ENCODE peak calls at places on chromosomes 3 and 15, in six cellular contexts. W is IMR-90, X is mesendoderm, P is neuronal stem cell, S is mesenchymal stem cell, R is H1. A is an unnamed sample.

GRCh38 chr3:127211118-127212060 is 18.5 kb downstream of the PRR23E start:
- DNase-seq in P (no peak), S (no peak), W (no peak), X (no peak), R (no peak), A (no peak)

GRCh38 chr3:123060054-123060453 is 6.8 kb upstream of the PDIA5 start:
- DNase-seq in X (no peak), P (no peak), S (no peak), R (no peak), W (no peak), A (no peak)

GRCh38 chr3:69605849-69606248 is 133.4 kb upstream of the MITF start:
- DNase-seq in S (no peak), X (no peak), W (no peak), P (no peak), R (no peak), A (no peak)

GRCh38 chr3:188518416-188518815 is 364.5 kb downstream of the LPP start:
- DNase-seq in S (no peak), P (peak; percentile 5), X (no peak), W (no peak), R (no peak), A (no peak)

GRCh38 chr3:11238057-11238456 is 34.1 kb upstream of the ATG7 start:
- DNase-seq in X (no peak), W (peak; percentile 95), P (no peak), S (peak; percentile 87), R (no peak), A (no peak)

GRCh38 chr15:45431502-45431901 is 53.2 kb upstream of the GATM start:
- DNase-seq in W (no peak), R (no peak), X (peak; percentile 37), S (no peak), P (no peak), A (no peak)

GRCh38 chr3:43096761-43097160 is 9.1 kb downstream of the POMGNT2 start:
- DNase-seq in W (no peak), R (no peak), P (no peak), X (no peak), S (no peak), A (no peak)

GRCh38 chr3:165837058-165837525 is at the start of gene BCHE:
- DNase-seq in S (peak; percentile 76), R (no peak), W (peak; percentile 30), X (peak; percentile 61), P (peak; percentile 30), A (peak; percentile 36)

GRCh38 chr3:114632757-114633424 is 339.1 kb downstream of the TIGIT start:
- DNase-seq in P (no peak), W (no peak), S (no peak), X (no peak), R (no peak), A (no peak)

GRCh38 chr15:81296673-81297072 is 27.3 kb downstream of the STARD5 start:
- DNase-seq in R (no peak), P (no peak), S (peak; percentile 4), X (peak; percentile 54), W (no peak), A (no peak)

GRCh38 chr3:114285648-114286230 is 8.1 kb upstream of the TIGIT start:
- DNase-seq in P (no peak), R (no peak), S (no peak), W (no peak), X (no peak), A (no peak)

GRCh38 chr3:17032407-17033034 is 147.8 kb downstream of the PLCL2 start:
- DNase-seq in R (no peak), X (peak; percentile 61), S (peak; percentile 39), W (peak; percentile 36), P (no peak), A (no peak)

GRCh38 chr3:39810647-39811161 is 1.3 kb downstream of the MYRIP start:
- DNase-seq in S (no peak), P (no peak), X (peak; percentile 39), R (no peak), W (no peak), A (peak; percentile 32)

GRCh38 chr15:89829161-89829560 is 14.5 kb upstream of the ANPEP start:
- DNase-seq in S (no peak), P (no peak), W (no peak), X (no peak), R (no peak), A (no peak)

GRCh38 chr15:86572368-86572841 is 492.7 kb downstream of the AGBL1 start:
- DNase-seq in P (no peak), X (no peak), W (no peak), S (no peak), R (no peak), A (peak; percentile 48)

GRCh38 chr3:129116482-129116946 is 5.1 kb downstream of the RAB43 start:
- DNase-seq in X (peak; percentile 63), R (no peak), P (no peak), S (peak; percentile 19), W (no peak), A (no peak)

GRCh38 chr3:33440578-33441321 is 545 bp upstream of the UBP1 start:
- DNase-seq in S (peak; percentile 100), P (peak; percentile 100), X (peak; percentile 100), R (peak; percentile 95), W (peak; percentile 100), A (peak; percentile 100)

GRCh38 chr15:74340139-74340538 is 27.3 kb downstream of the CYP11A1 start:
- DNase-seq in S (no peak), R (no peak), W (no peak), X (peak; percentile 60), P (no peak), A (no peak)

GRCh38 chr15:89828324-89829145 is 13.9 kb upstream of the ANPEP start:
- DNase-seq in W (peak; percentile 71), X (peak; percentile 56), S (peak; percentile 69), P (no peak), R (no peak), A (no peak)

GRCh38 chr3:147930417-147930816 is 521.3 kb downstream of the ZIC1 start:
- DNase-seq in P (peak; percentile 51), R (no peak), X (no peak), S (peak; percentile 13), W (peak; percentile 59), A (no peak)

GRCh38 chr15:36878745-36879262 is 221.5 kb downstream of the MEIS2 start:
- DNase-seq in X (no peak), S (no peak), R (no peak), P (peak; percentile 5), W (no peak), A (no peak)

GRCh38 chr3:3059637-3060036 is 50.5 kb downstream of the IL5RA start:
- DNase-seq in S (no peak), P (no peak), R (no peak), W (no peak), X (no peak), A (no peak)

GRCh38 chr3:123276346-123276745 is 74.6 kb downstream of the SEC22A start:
- DNase-seq in S (no peak), R (no peak), P (no peak), X (no peak), W (no peak), A (no peak)

GRCh38 chr3:37973250-37974054 is 17.1 kb upstream of the VILL start:
- DNase-seq in S (no peak), W (peak; percentile 13), R (no peak), P (no peak), X (peak; percentile 45), A (no peak)

GRCh38 chr15:68469162-68470048 is 37.4 kb upstream of the ITGA11 start:
- DNase-seq in P (no peak), S (no peak), W (no peak), R (no peak), X (no peak), A (no peak)

GRCh38 chr3:133455281-133455680 is 55.4 kb downstream of the BFSP2 start:
- DNase-seq in S (no peak), W (no peak), R (no peak), P (no peak), X (no peak), A (no peak)
- H3K18ac ChIP-seq in S (no peak overlapping the region), W (no peak overlapping the region), R (no peak overlapping the region), P (no peak overlapping the region), X (no peak overlapping the region), A (no peak overlapping the region)

GRCh38 chr15:58549013-58549779 is 117.4 kb downstream of the LIPC start:
- DNase-seq in R (no peak), S (peak; percentile 83), W (peak; percentile 74), X (no peak), P (no peak), A (no peak)

GRCh38 chr15:58548308-58549012 is 116.7 kb downstream of the LIPC start:
- DNase-seq in X (no peak), W (no peak), P (no peak), R (no peak), S (peak; percentile 11), A (no peak)

GRCh38 chr15:58546635-58547627 is 115.1 kb downstream of the LIPC start:
- DNase-seq in S (peak; percentile 79), R (no peak), X (peak; percentile 81), W (peak; percentile 91), P (no peak), A (no peak)

GRCh38 chr15:58546066-58546591 is 114.3 kb downstream of the LIPC start:
- DNase-seq in W (no peak), P (no peak), S (peak; percentile 24), R (no peak), X (no peak), A (no peak)

GRCh38 chr15:58547628-58548307 is 116.0 kb downstream of the LIPC start:
- DNase-seq in P (no peak), W (no peak), X (no peak), R (no peak), S (no peak), A (no peak)
- H3K18ac ChIP-seq in P (no peak overlapping the region), W (peak overlapping the region; percentile 84), X (no peak overlapping the region), R (no peak overlapping the region), S (peak overlapping the region; percentile 87), A (no peak overlapping the region)

GRCh38 chr15:66120422-66120821 is 133.1 kb downstream of the MEGF11 start:
- DNase-seq in S (no peak), P (no peak), R (no peak), W (no peak), X (no peak), A (no peak)
- H3K18ac ChIP-seq in S (no peak overlapping the region), P (no peak overlapping the region), R (no peak overlapping the region), W (no peak overlapping the region), X (no peak overlapping the region), A (no peak overlapping the region)

GRCh38 chr3:74824366-74824765 is 209.9 kb upstream of the CNTN3 start:
- DNase-seq in R (no peak), X (peak; percentile 10), W (no peak), P (no peak), S (no peak), A (no peak)
- H3K18ac ChIP-seq in R (no peak overlapping the region), X (peak overlapping the region; percentile 23), W (no peak overlapping the region), P (no peak overlapping the region), S (no peak overlapping the region), A (no peak overlapping the region)

A was measured in H9.